ENCODE peak calls at places on chromosomes 1 and 21, in five cellular contexts. I is HCT116, L is stomach, Y is breast epithelium, W is HepG2. B is an unnamed sample.

GRCh38 chr1:199273837-199274379 is 635.1 kb downstream of the PTPRC start:
- DNase-seq in L (peak; percentile 62), I (no peak), W (no peak), Y (no peak), B (no peak)

GRCh38 chr21:38869196-38869595 is 63.5 kb downstream of the ETS2 start:
- DNase-seq in W (no peak), L (no peak), Y (no peak), I (no peak), B (no peak)

GRCh38 chr1:59506952-59507351 is 210.1 kb downstream of the FGGY start:
- DNase-seq in W (no peak), I (no peak), Y (no peak), L (no peak), B (no peak)

GRCh38 chr1:55860816-55861519 is 645.8 kb upstream of the USP24 start:
- DNase-seq in I (no peak), Y (no peak), W (no peak), L (no peak), B (no peak)

GRCh38 chr1:40143891-40144575 is 17.2 kb upstream of the RLF start:
- DNase-seq in L (peak; percentile 54), W (peak; percentile 64), I (peak; percentile 78), Y (no peak), B (peak; percentile 71)

GRCh38 chr1:218164930-218165686 is 120.0 kb upstream of the RRP15 start:
- DNase-seq in W (no peak), Y (no peak), L (no peak), I (no peak), B (peak; percentile 6)

GRCh38 chr1:109383850-109384249 is 13.9 kb downstream of the SORT1 start:
- DNase-seq in W (no peak), I (no peak), Y (no peak), L (no peak), B (no peak)

GRCh38 chr1:172390620-172391491 is 29.6 kb upstream of the C1orf105 start:
- DNase-seq in I (no peak), W (no peak), Y (no peak), L (no peak), B (no peak)

GRCh38 chr1:53589043-53589887 is 130.1 kb downstream of the DMRTB1 start:
- DNase-seq in L (peak; percentile 22), Y (no peak), W (no peak), I (no peak), B (no peak)

GRCh38 chr1:235206533-235207201 is 45.6 kb upstream of the RBM34 start:
- DNase-seq in Y (no peak), W (no peak), I (no peak), L (no peak), B (no peak)

GRCh38 chr1:62076286-62076685 is 118.4 kb upstream of the L1TD1 start:
- DNase-seq in I (peak; percentile 71), L (no peak), W (peak; percentile 46), Y (no peak), B (no peak)

GRCh38 chr1:61450454-61451213 is 274.3 kb downstream of the TM2D1 start:
- DNase-seq in L (no peak), W (peak; percentile 65), Y (no peak), I (no peak), B (peak; percentile 43)

GRCh38 chr1:179175011-179175934 is 54.2 kb downstream of the ABL2 start:
- DNase-seq in Y (no peak), I (no peak), L (no peak), W (no peak), B (peak; percentile 17)

GRCh38 chr1:220005489-220005888 is 40.8 kb downstream of the EPRS1 start:
- DNase-seq in I (no peak), W (no peak), L (no peak), Y (no peak), B (no peak)

GRCh38 chr1:67700220-67700619 is 15.2 kb downstream of the GADD45A start:
- DNase-seq in L (no peak), I (no peak), W (no peak), Y (no peak), B (no peak)

GRCh38 chr1:113396102-113396501 is 5.8 kb downstream of the MAGI3 start:
- DNase-seq in Y (no peak), L (no peak), I (no peak), W (no peak), B (no peak)

GRCh38 chr1:51241119-51241518 is 5.0 kb downstream of the RNF11 start:
- DNase-seq in L (no peak), W (no peak), Y (no peak), I (no peak), B (no peak)

GRCh38 chr1:236083650-236084385 is 18.9 kb upstream of the NID1 start:
- DNase-seq in Y (no peak), W (no peak), L (no peak), I (no peak), B (no peak)

GRCh38 chr1:48617227-48617626 is 145.2 kb upstream of the SPATA6 start:
- DNase-seq in Y (no peak), W (no peak), I (no peak), L (no peak), B (no peak)

GRCh38 chr1:154866995-154867795 is 2.9 kb downstream of the KCNN3 start:
- DNase-seq in W (no peak), Y (no peak), I (no peak), L (peak; percentile 36), B (no peak)

GRCh38 chr21:17045214-17045835 is 467.5 kb upstream of the CXADR start:
- DNase-seq in I (no peak), L (no peak), W (no peak), Y (no peak), B (no peak)

DNA sequence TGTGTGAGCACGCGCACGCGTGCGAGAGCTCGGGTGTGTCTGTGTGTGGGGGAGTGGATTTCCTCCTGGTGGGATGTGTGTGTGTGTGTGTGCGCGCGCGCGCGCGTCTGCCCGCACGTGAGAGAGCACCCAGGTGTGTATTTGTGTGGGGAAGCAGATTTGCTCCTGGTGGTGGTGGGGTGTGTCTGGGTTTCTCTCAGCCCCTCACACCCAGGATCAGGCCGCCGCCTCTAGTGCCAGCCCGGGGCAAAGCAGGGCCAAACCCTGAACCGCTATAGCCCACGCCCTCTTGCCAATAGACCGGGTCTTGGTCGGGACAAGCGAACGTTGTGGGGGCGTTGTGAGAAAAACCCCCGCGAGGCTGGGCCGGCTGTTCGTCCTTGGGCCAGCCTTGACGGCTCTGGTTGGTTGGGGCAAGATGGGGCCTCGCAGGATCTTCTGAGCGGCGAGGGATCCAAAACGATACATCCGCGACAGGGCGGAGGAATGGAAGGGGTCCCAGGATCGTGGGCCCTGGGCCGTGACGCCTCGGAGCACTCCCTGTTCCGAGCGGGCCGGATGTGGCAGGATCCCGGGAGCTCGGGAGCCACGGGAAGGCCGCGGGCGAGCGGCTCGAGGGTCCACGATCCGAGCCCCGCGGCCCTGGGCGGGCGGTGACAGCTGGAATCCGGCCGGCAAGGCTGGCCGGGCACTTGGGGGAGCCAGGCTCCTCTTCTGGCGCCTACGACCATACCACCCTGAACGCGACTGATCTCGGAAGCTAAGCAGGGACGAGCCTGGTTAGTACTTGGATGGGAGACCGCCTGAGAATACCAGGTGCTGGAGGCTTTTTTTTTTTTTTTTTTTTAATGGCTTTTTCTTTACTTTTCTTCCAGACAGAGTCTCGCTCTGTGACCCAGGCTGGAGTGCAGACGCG is 68.2 kb downstream of the RNF187 start:
- DNase-seq in I (no peak), W (peak; percentile 44), L (no peak), Y (no peak), B (no peak)
- TF ChIP-seq CTCF in I (no peak), W (peak; percentile 59), L (no peak), Y (no peak), B (no peak)

GRCh38 chr1:244837597-244838258 is 2.3 kb downstream of the COX20 start:
- DNase-seq in W (peak; percentile 25), I (no peak), L (no peak), Y (no peak), B (no peak)
- H3K27ac ChIP-seq in W (peak overlapping the region; percentile 31), I (peak overlapping the region; percentile 4), L (no peak overlapping the region), Y (peak overlapping the region; percentile 15), B (no peak overlapping the region)

DNA sequence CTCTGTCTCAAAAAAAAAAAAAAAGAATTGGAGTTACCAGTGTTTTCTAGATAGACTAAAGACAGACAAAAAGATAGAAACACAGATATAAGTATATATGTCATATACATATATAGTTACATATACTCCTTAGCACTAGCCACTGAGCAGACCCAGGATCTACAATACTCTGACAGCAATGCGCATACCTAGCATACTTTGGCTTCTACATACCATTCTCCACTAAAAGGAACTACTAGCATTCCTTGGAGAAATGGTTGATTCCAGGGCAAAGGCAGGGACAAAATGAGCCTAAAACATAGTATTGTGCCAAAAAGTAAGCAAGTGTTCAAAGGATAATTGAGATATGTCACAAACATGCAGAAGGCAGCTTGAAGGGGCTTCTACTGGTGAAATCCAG is 22.7 kb downstream of the SYNJ1 start:
- DNase-seq in W (no peak), Y (no peak), I (no peak), L (no peak), B (no peak)
- TF ChIP-seq POLR2AphosphoS5 in W (no peak), Y (no peak), I (no peak), L (no peak), B (no peak)

GRCh38 chr1:23816361-23816760 is 8.9 kb downstream of the HMGCL start:
- DNase-seq in L (no peak), W (no peak), Y (no peak), I (no peak), B (no peak)

GRCh38 chr1:23814016-23814415 is 11.2 kb downstream of the HMGCL start:
- DNase-seq in W (no peak), L (no peak), Y (no peak), I (no peak), B (no peak)

GRCh38 chr1:23809751-23810171 is 9.2 kb upstream of the GALE start:
- DNase-seq in Y (peak; percentile 70), W (peak; percentile 78), I (peak; percentile 41), L (peak; percentile 85), B (peak; percentile 42)

GRCh38 chr1:23807453-23807852 is 6.9 kb upstream of the GALE start:
- DNase-seq in Y (no peak), W (no peak), L (no peak), I (no peak), B (no peak)

GRCh38 chr1:23810818-23811420 is 10.4 kb upstream of the GALE start:
- DNase-seq in L (peak; percentile 59), W (no peak), Y (no peak), I (no peak), B (no peak)
- TF ChIP-seq CTCF in L (no peak), W (peak; percentile 73), Y (peak; percentile 50), I (peak; percentile 56), B (no peak)